ENCODE peak calls at places on chromosome 1, in six cellular contexts. One of them, this sample, is unnamed.

GRCh38 chr1:54705153-54705552 is 10.5 kb upstream of the TTC4 start:
- DNase-seq in IMR-90: no peak
- DNase-seq in H9: no peak
- DNase-seq in Panc1: no peak
- DNase-seq in hepatic stellate cell: no peak
- DNase-seq in stimulated activated CD4-positive, alpha-beta T cell treated with anti-CD3 and anti-CD28 coated beads, Interleukin-1b, Interleukin-23, amount 100 ng/mL, for 24 hours: no peak
- DNase-seq in this sample: no peak

GRCh38 chr1:48785869-48786268 is 9.2 kb upstream of the BEND5 start:
- DNase-seq in stimulated activated CD4-positive, alpha-beta T cell treated with anti-CD3 and anti-CD28 coated beads, Interleukin-1b, Interleukin-23, amount 100 ng/mL, for 24 hours: no peak
- DNase-seq in Panc1: no peak
- DNase-seq in H9: no peak
- DNase-seq in hepatic stellate cell: no peak
- DNase-seq in IMR-90: no peak
- DNase-seq in this sample: no peak

GRCh38 chr1:10685851-10686403 is 110.5 kb downstream of the CASZ1 start:
- DNase-seq in stimulated activated CD4-positive, alpha-beta T cell treated with anti-CD3 and anti-CD28 coated beads, Interleukin-1b, Interleukin-23, amount 100 ng/mL, for 24 hours: no peak
- DNase-seq in H9: no peak
- DNase-seq in Panc1: no peak
- DNase-seq in IMR-90: peak; percentile 16
- DNase-seq in hepatic stellate cell: peak; percentile 64
- DNase-seq in this sample: no peak

GRCh38 chr1:235101558-235102258 is 26.9 kb downstream of the TOMM20 start:
- DNase-seq in H9: no peak
- DNase-seq in IMR-90: no peak
- DNase-seq in hepatic stellate cell: no peak
- DNase-seq in Panc1: no peak
- DNase-seq in stimulated activated CD4-positive, alpha-beta T cell treated with anti-CD3 and anti-CD28 coated beads, Interleukin-1b, Interleukin-23, amount 100 ng/mL, for 24 hours: no peak
- DNase-seq in this sample: no peak

GRCh38 chr1:41102653-41103052 is 81.1 kb upstream of the SLFNL1 start:
- DNase-seq in hepatic stellate cell: no peak
- DNase-seq in Panc1: no peak
- DNase-seq in stimulated activated CD4-positive, alpha-beta T cell treated with anti-CD3 and anti-CD28 coated beads, Interleukin-1b, Interleukin-23, amount 100 ng/mL, for 24 hours: no peak
- DNase-seq in IMR-90: no peak
- DNase-seq in H9: no peak
- DNase-seq in this sample: peak; percentile 16

GRCh38 chr1:20903452-20903851 is 116.3 kb upstream of the HP1BP3 start:
- DNase-seq in Panc1: no peak
- DNase-seq in hepatic stellate cell: no peak
- DNase-seq in stimulated activated CD4-positive, alpha-beta T cell treated with anti-CD3 and anti-CD28 coated beads, Interleukin-1b, Interleukin-23, amount 100 ng/mL, for 24 hours: no peak
- DNase-seq in IMR-90: no peak
- DNase-seq in H9: no peak
- DNase-seq in this sample: peak; percentile 27

GRCh38 chr1:241888232-241888631 is 40.2 kb downstream of the EXO1 start:
- DNase-seq in stimulated activated CD4-positive, alpha-beta T cell treated with anti-CD3 and anti-CD28 coated beads, Interleukin-1b, Interleukin-23, amount 100 ng/mL, for 24 hours: no peak
- DNase-seq in H9: no peak
- DNase-seq in IMR-90: peak; percentile 88
- DNase-seq in Panc1: no peak
- DNase-seq in hepatic stellate cell: no peak
- DNase-seq in this sample: no peak

GRCh38 chr1:214551052-214551435 is 358 bp downstream of the PTPN14 start:
- DNase-seq in hepatic stellate cell: no peak
- DNase-seq in stimulated activated CD4-positive, alpha-beta T cell treated with anti-CD3 and anti-CD28 coated beads, Interleukin-1b, Interleukin-23, amount 100 ng/mL, for 24 hours: no peak
- DNase-seq in Panc1: no peak
- DNase-seq in IMR-90: no peak
- DNase-seq in H9: no peak
- DNase-seq in this sample: no peak

GRCh38 chr1:38064232-38064903 is 17.8 kb upstream of the POU3F1 start:
- DNase-seq in stimulated activated CD4-positive, alpha-beta T cell treated with anti-CD3 and anti-CD28 coated beads, Interleukin-1b, Interleukin-23, amount 100 ng/mL, for 24 hours: no peak
- DNase-seq in H9: no peak
- DNase-seq in IMR-90: peak; percentile 88
- DNase-seq in hepatic stellate cell: peak; percentile 82
- DNase-seq in Panc1: no peak
- DNase-seq in this sample: no peak

GRCh38 chr1:186093437-186093836 is 281.6 kb downstream of the TPR start:
- DNase-seq in Panc1: no peak
- DNase-seq in IMR-90: peak; percentile 38
- DNase-seq in stimulated activated CD4-positive, alpha-beta T cell treated with anti-CD3 and anti-CD28 coated beads, Interleukin-1b, Interleukin-23, amount 100 ng/mL, for 24 hours: no peak
- DNase-seq in H9: no peak
- DNase-seq in hepatic stellate cell: no peak
- DNase-seq in this sample: no peak

GRCh38 chr1:24694380-24694843 is 50.8 kb upstream of the CLIC4 start:
- DNase-seq in stimulated activated CD4-positive, alpha-beta T cell treated with anti-CD3 and anti-CD28 coated beads, Interleukin-1b, Interleukin-23, amount 100 ng/mL, for 24 hours: no peak
- DNase-seq in IMR-90: peak; percentile 53
- DNase-seq in Panc1: no peak
- DNase-seq in H9: no peak
- DNase-seq in hepatic stellate cell: no peak
- DNase-seq in this sample: peak; percentile 61

GRCh38 chr1:15579683-15580047 is 5.2 kb downstream of the AGMAT start:
- DNase-seq in hepatic stellate cell: no peak
- DNase-seq in IMR-90: no peak
- DNase-seq in Panc1: no peak
- DNase-seq in H9: no peak
- DNase-seq in stimulated activated CD4-positive, alpha-beta T cell treated with anti-CD3 and anti-CD28 coated beads, Interleukin-1b, Interleukin-23, amount 100 ng/mL, for 24 hours: no peak
- DNase-seq in this sample: no peak

This sample was measured in DMS79 treated with DMSO at 0.1 percent for 48 hours.